ENCODE peak calls at places on chromosomes 12 and 14, in seven cellular contexts. X is G401; Q is NCI-H1105; Y is stimulated activated CD4-positive, alpha-beta T cell treated with anti-CD3 and anti-CD28 coated beads, Interleukin-2, amount 100 ng/mL, for 4 hours; O is activated T-cell treated with anti-CD3 and anti-CD28 coated beads for 24 hours; H is breast epithelium; V is activated CD4-positive, alpha-beta T cell treated with anti-CD3 and anti-CD28 coated beads, Interleukin-2, amount 50 U/mL, for 1 hour. A is an unnamed sample.

GRCh38 chr12:93979189-93979588 is 169.2 kb upstream of the PLXNC1 start:
- DNase-seq in Q (no peak), V (peak; percentile 5), O (no peak), Y (no peak), H (no peak), X (no peak), A (no peak)

GRCh38 chr14:76313861-76314260 is 62.1 kb upstream of the ESRRB start:
- DNase-seq in H (no peak), X (no peak), V (no peak), O (no peak), Y (no peak), Q (no peak), A (no peak)

GRCh38 chr12:40820794-40821484 is 128.7 kb downstream of the CNTN1 start:
- DNase-seq in X (peak; percentile 50), Q (peak; percentile 23), H (no peak), O (no peak), V (no peak), Y (no peak), A (no peak)

GRCh38 chr12:66168410-66168809 is 1.4 kb downstream of the TMBIM4 start:
- DNase-seq in Y (no peak), H (no peak), O (no peak), X (no peak), Q (no peak), V (no peak), A (no peak)

GRCh38 chr14:97101561-97101960 is 304.4 kb downstream of the VRK1 start:
- DNase-seq in Q (no peak), H (no peak), X (no peak), Y (no peak), O (no peak), V (no peak), A (no peak)

GRCh38 chr12:57621497-57622292 is 10.5 kb downstream of the ARHGEF25 start:
- DNase-seq in O (no peak), Q (peak; percentile 30), H (no peak), X (peak; percentile 61), Y (peak; percentile 32), V (peak; percentile 58), A (no peak)

GRCh38 chr12:119649202-119649808 is 18.6 kb upstream of the PRKAB1 start:
- DNase-seq in Y (no peak), H (no peak), V (no peak), O (no peak), Q (peak; percentile 11), X (no peak), A (no peak)

GRCh38 chr12:132549059-132549458 is 59.1 kb downstream of the FBRSL1 start:
- DNase-seq in V (no peak), H (no peak), Y (no peak), O (no peak), X (no peak), Q (no peak), A (no peak)

GRCh38 chr12:105899589-105899988 is 239.2 kb downstream of the NUAK1 start:
- DNase-seq in H (no peak), V (no peak), Y (no peak), X (no peak), O (no peak), Q (no peak), A (no peak)

GRCh38 chr14:54226103-54226502 is 170.7 kb upstream of the CDKN3 start:
- DNase-seq in X (no peak), O (no peak), H (no peak), Q (no peak), V (no peak), Y (no peak), A (no peak)

GRCh38 chr12:49543914-49544815 is 5.3 kb downstream of the KCNH3 start:
- DNase-seq in X (no peak), V (no peak), Q (no peak), H (no peak), O (no peak), Y (no peak), A (no peak)

GRCh38 chr14:51691176-51691575 is 39.5 kb downstream of the FRMD6 start:
- DNase-seq in V (no peak), Q (no peak), H (no peak), O (no peak), X (no peak), Y (no peak), A (no peak)

GRCh38 chr14:74217672-74218448 is 21.4 kb upstream of the VSX2 start:
- DNase-seq in X (peak; percentile 63), V (peak; percentile 73), H (peak; percentile 71), Q (peak; percentile 61), O (peak; percentile 71), Y (peak; percentile 57), A (no peak)

GRCh38 chr14:54621686-54622085 is 54.8 kb downstream of the SAMD4A start:
- DNase-seq in Q (no peak), O (no peak), X (no peak), H (no peak), Y (no peak), V (no peak), A (no peak)

GRCh38 chr12:13100882-13101769 is 2.3 kb downstream of the GSG1 start:
- DNase-seq in Q (peak; percentile 94), X (peak; percentile 74), H (peak; percentile 93), O (peak; percentile 84), Y (peak; percentile 89), V (peak; percentile 93), A (peak; percentile 81)

GRCh38 chr12:45587877-45588530 is 141.5 kb upstream of the ARID2 start:
- DNase-seq in Y (no peak), X (no peak), Q (no peak), O (no peak), H (no peak), V (no peak), A (no peak)

GRCh38 chr14:92463141-92463540 is 50.4 kb upstream of the RIN3 start:
- DNase-seq in Y (no peak), Q (no peak), X (no peak), H (no peak), V (no peak), O (no peak), A (no peak)

GRCh38 chr12:121697093-121697698 is 15.4 kb upstream of the TMEM120B start:
- DNase-seq in X (peak; percentile 85), O (no peak), H (no peak), Y (no peak), Q (peak; percentile 63), V (no peak), A (peak; percentile 21)

GRCh38 chr12:132143328-132144071 is 619 bp downstream of the DDX51 start:
- DNase-seq in O (no peak), X (no peak), V (peak; percentile 27), H (peak; percentile 49), Q (no peak), Y (no peak), A (no peak)

GRCh38 chr12:22083167-22083566 is 37.1 kb downstream of the CMAS start:
- DNase-seq in V (peak; percentile 30), O (no peak), X (peak; percentile 77), Y (no peak), H (no peak), Q (peak; percentile 27), A (no peak)

GRCh38 chr12:53803703-53804102 is 51.9 kb upstream of the CISTR start:
- DNase-seq in O (no peak), Y (no peak), H (no peak), Q (no peak), X (no peak), V (no peak), A (no peak)

GRCh38 chr14:39860837-39861236 is 428.6 kb upstream of the FBXO33 start:
- DNase-seq in Y (no peak), H (no peak), Q (no peak), V (no peak), O (no peak), X (no peak), A (no peak)

GRCh38 chr12:100554608-100555077 is 18.8 kb upstream of the GAS2L3 start:
- DNase-seq in V (no peak), X (peak; percentile 61), H (no peak), Q (peak; percentile 85), O (no peak), Y (no peak), A (peak; percentile 69)

GRCh38 chr14:23618415-23618988 is 17.7 kb upstream of the DHRS2 start:
- DNase-seq in Q (no peak), Y (no peak), H (no peak), X (no peak), V (no peak), O (no peak), A (no peak)

GRCh38 chr14:95048771-95049312 is 108.5 kb downstream of the DICER1 start:
- DNase-seq in Y (no peak), H (no peak), V (no peak), O (no peak), Q (no peak), X (no peak), A (no peak)